ENCODE peak calls at places on chromosome 3, in six cellular contexts. Z is uterus, Q is gastrocnemius medialis, U is IMR-90, N is body of pancreas, L is right cardiac atrium. A is an unnamed sample.

GRCh38 chr3:126998728-126999127 is 15.8 kb downstream of the PLXNA1 start:
- DNase-seq in Z (no peak), N (no peak), L (no peak), Q (no peak), U (no peak), A (no peak)

GRCh38 chr3:6491768-6492167 is 369.1 kb upstream of the GRM7 start:
- DNase-seq in N (no peak), Q (no peak), Z (no peak), U (no peak), L (no peak), A (no peak)

GRCh38 chr3:3998140-3998977 is 199.1 kb downstream of the LRRN1 start:
- DNase-seq in Q (no peak), L (no peak), Z (no peak), N (peak; percentile 22), U (no peak), A (no peak)

GRCh38 chr3:152902141-152902669 is 67.3 kb downstream of the P2RY1 start:
- DNase-seq in Q (no peak), L (no peak), N (no peak), Z (no peak), U (no peak), A (no peak)

GRCh38 chr3:194485876-194486539 is 794 bp downstream of the ATP13A3 start:
- DNase-seq in Q (no peak), U (peak; percentile 31), L (peak; percentile 73), Z (peak; percentile 45), N (peak; percentile 39), A (peak; percentile 41)

GRCh38 chr3:114235431-114235830 is 1.9 kb downstream of the ZNF80 start:
- DNase-seq in U (no peak), Q (no peak), L (no peak), N (no peak), Z (no peak), A (no peak)

GRCh38 chr3:197394464-197395321 is 96.3 kb upstream of the DLG1 start:
- DNase-seq in Z (peak; percentile 61), Q (no peak), U (peak; percentile 99), L (peak; percentile 90), N (no peak), A (peak; percentile 86)

GRCh38 chr3:124277516-124277890 is 285.6 kb upstream of the ROPN1 start:
- DNase-seq in N (no peak), Q (no peak), Z (peak; percentile 44), U (peak; percentile 22), L (peak; percentile 63), A (peak; percentile 70)

GRCh38 chr3:9098716-9099675 is 135.7 kb upstream of the RAD18 start:
- DNase-seq in N (peak; percentile 24), Z (no peak), Q (no peak), U (no peak), L (no peak), A (no peak)

GRCh38 chr3:111845996-111846395 is 13.1 kb upstream of the PHLDB2 start:
- DNase-seq in Q (no peak), N (no peak), U (peak; percentile 76), L (no peak), Z (no peak), A (no peak)

GRCh38 chr3:52775877-52776276 is 1.5 kb upstream of the ITIH1 start:
- DNase-seq in U (no peak), Z (no peak), L (no peak), N (no peak), Q (no peak), A (no peak)

GRCh38 chr3:191470080-191470479 is 9.1 kb downstream of the PYDC2 start:
- DNase-seq in U (no peak), Z (no peak), Q (no peak), N (no peak), L (no peak), A (no peak)

GRCh38 chr3:15979490-15979889 is 181.7 kb upstream of the ANKRD28 start:
- DNase-seq in L (no peak), N (no peak), Q (no peak), U (no peak), Z (no peak), A (no peak)

GRCh38 chr3:72446406-72447058 is 401.7 kb downstream of the SHQ1 start:
- DNase-seq in L (no peak), N (no peak), U (peak; percentile 18), Z (no peak), Q (no peak), A (no peak)

GRCh38 chr3:186932281-186933181 is 2.2 kb downstream of the ST6GAL1 start:
- DNase-seq in Z (no peak), U (no peak), L (peak; percentile 58), Q (no peak), N (no peak), A (peak; percentile 64)

GRCh38 chr3:52880047-52880446 is 17.3 kb downstream of the STIMATE start:
- DNase-seq in Q (no peak), U (no peak), L (no peak), N (no peak), Z (no peak), A (no peak)

GRCh38 chr3:13040381-13041074 is 32.7 kb downstream of the IQSEC1 start:
- DNase-seq in L (peak; percentile 59), Z (no peak), U (no peak), Q (no peak), N (no peak), A (no peak)

GRCh38 chr3:139940622-139941021 is 5.6 kb downstream of the CLSTN2 start:
- DNase-seq in U (no peak), L (no peak), Z (no peak), Q (no peak), N (peak; percentile 9), A (no peak)

GRCh38 chr3:156274791-156275190 is 154.4 kb downstream of the KCNAB1 start:
- DNase-seq in Q (no peak), Z (no peak), N (no peak), L (no peak), U (no peak), A (no peak)

GRCh38 chr3:19029837-19030835 is 118.2 kb upstream of the KCNH8 start:
- DNase-seq in U (no peak), Z (no peak), L (no peak), Q (no peak), N (no peak), A (no peak)

GRCh38 chr3:13549513-13550256 is 760 bp downstream of the FBLN2 start:
- DNase-seq in L (peak; percentile 79), Z (no peak), U (no peak), Q (no peak), N (no peak), A (no peak)

GRCh38 chr3:157542711-157543485 is 39.7 kb upstream of the VEPH1 start:
- DNase-seq in U (peak; percentile 45), L (peak; percentile 93), Z (peak; percentile 64), Q (peak; percentile 46), N (peak; percentile 89), A (peak; percentile 93)

GRCh38 chr3:143595456-143596077 is 252.7 kb downstream of the SLC9A9 start:
- DNase-seq in L (no peak), N (no peak), U (no peak), Z (no peak), Q (no peak), A (no peak)

GRCh38 chr3:89446593-89446992 is 339.2 kb downstream of the EPHA3 start:
- DNase-seq in U (no peak), L (no peak), Z (no peak), Q (no peak), N (no peak), A (no peak)

GRCh38 chr3:365268-365667 is 168.7 kb downstream of the CHL1 start:
- DNase-seq in U (no peak), N (no peak), Q (no peak), Z (no peak), L (no peak), A (no peak)

GRCh38 chr3:9078561-9079240 is 115.4 kb upstream of the RAD18 start:
- DNase-seq in Z (no peak), N (no peak), U (no peak), L (no peak), Q (no peak), A (no peak)

GRCh38 chr3:155872904-155873646 is 2.6 kb downstream of the GMPS start:
- DNase-seq in Q (no peak), N (no peak), L (no peak), U (no peak), Z (no peak), A (no peak)

GRCh38 chr3:102356506-102356905 is 78.3 kb upstream of the ZPLD1 start:
- DNase-seq in Z (no peak), L (no peak), Q (no peak), N (no peak), U (no peak), A (no peak)

DNA sequence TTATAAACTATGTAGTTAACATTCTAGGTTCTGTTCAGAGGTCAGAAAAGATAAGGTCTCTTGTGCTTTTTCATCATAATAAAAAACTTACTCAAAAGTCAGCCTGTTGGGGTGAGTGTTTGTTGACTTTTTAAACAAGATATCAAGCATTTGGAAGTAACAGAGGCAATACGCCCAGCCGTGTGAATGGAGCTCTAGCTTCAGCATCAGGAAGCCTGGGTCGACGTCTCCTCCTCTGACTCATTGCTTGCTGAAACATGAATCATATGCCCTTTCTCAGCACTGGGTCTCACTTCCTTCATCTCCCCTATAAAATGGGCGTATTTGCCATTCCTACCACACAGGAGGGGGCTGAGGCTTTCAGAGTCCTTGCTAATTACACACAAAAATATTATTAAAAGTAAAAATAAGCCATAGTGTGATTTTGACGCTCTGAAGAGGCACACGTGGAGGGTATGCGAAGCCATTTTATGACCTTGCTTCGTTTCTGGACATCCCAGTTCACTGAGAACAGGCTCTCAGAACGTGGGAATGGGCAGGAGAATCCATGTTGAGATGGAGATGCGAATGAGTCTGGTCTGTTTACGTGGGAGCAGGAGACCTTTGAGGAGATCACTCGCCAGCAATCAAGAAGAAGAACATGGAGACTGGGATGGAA is 220.8 kb upstream of the TPRG1 start:
- DNase-seq in L (peak; percentile 92), Z (peak; percentile 74), U (peak; percentile 99), Q (peak; percentile 38), N (peak; percentile 87), A (no peak)
- H3K4me1 ChIP-seq in L (peaks cover 25% of the 10 kb centered on the region), Z (peaks cover 10% of the 10 kb centered on the region), U (peaks cover 19% of the 10 kb centered on the region), Q (peaks cover 55% of the 10 kb centered on the region), N (peaks cover 56% of the 10 kb centered on the region), A (peaks cover 35% of the 10 kb centered on the region)

GRCh38 chr3:179933079-179933478 is 103.7 kb downstream of the PEX5L start:
- DNase-seq in U (no peak), N (no peak), Z (no peak), Q (no peak), L (no peak), A (no peak)

GRCh38 chr3:179929091-179929529 is 107.6 kb downstream of the PEX5L start:
- DNase-seq in N (peak; percentile 69), Z (no peak), Q (no peak), L (peak; percentile 42), U (peak; percentile 60), A (peak; percentile 34)

GRCh38 chr3:179933872-179934271 is 102.9 kb downstream of the PEX5L start:
- DNase-seq in U (no peak), L (no peak), N (no peak), Q (no peak), Z (no peak), A (no peak)
- H3K27me3 ChIP-seq in U (no peaks in the 10 kb centered on the region), L (no peaks in the 10 kb centered on the region), N (no peaks in the 10 kb centered on the region), Q (no peaks in the 10 kb centered on the region), Z (no peaks in the 10 kb centered on the region), A (no peaks in the 10 kb centered on the region)

GRCh38 chr3:100732435-100732834 is 23.1 kb downstream of the TFG start:
- DNase-seq in N (no peak), Z (no peak), L (no peak), Q (no peak), U (no peak), A (no peak)
- H3K4me1 ChIP-seq in N (peaks cover 11% of the 10 kb centered on the region), Z (no peaks in the 10 kb centered on the region), L (no peaks in the 10 kb centered on the region), Q (peaks cover 8% of the 10 kb centered on the region), U (peaks cover 4% of the 10 kb centered on the region), A (peaks cover 8% of the 10 kb centered on the region)

DNA sequence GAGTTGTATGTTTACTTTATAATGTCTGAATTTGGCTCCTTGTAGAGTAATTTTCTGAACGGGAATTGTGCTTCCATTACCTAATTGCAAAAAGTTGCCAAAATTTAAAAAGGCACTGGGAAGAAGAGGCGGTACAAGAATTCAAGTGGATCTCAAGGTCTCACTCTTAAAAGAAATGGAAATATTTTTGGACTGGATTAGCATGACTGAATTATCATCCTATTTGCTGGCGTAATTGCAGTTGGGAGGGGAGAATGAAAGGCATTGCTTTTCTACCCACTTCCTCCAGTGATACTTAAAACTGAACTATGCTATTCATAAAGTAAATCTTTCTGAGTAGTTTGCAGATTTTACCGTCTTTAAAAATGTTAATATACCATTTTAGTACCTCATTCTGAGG is 46.3 kb downstream of the COL8A1 start:
- DNase-seq in N (no peak), Z (no peak), U (no peak), Q (no peak), L (no peak), A (no peak)
- H3K27me3 ChIP-seq in N (no peaks in the 10 kb centered on the region), Z (no peaks in the 10 kb centered on the region), U (no peaks in the 10 kb centered on the region), Q (no peaks in the 10 kb centered on the region), L (no peaks in the 10 kb centered on the region), A (no peaks in the 10 kb centered on the region)